ENCODE peak calls at places on chromosomes 12 and 14, in four cellular contexts. E is PC-9, S is A673, D is H1. G is an unnamed sample.

GRCh38 chr12:124030510-124030909 is 57.5 kb downstream of the ZNF664 start:
- DNase-seq in E (no peak), S (peak; percentile 27), D (no peak), G (no peak)

GRCh38 chr12:1843641-1844005 is 23.3 kb downstream of the LRTM2 start:
- DNase-seq in E (no peak), S (peak; percentile 64), D (no peak), G (no peak)

GRCh38 chr14:58873228-58873953 is 235.6 kb downstream of the DACT1 start:
- DNase-seq in E (no peak), S (no peak), D (no peak), G (no peak)

GRCh38 chr12:117854339-117855012 is 114.3 kb downstream of the KSR2 start:
- DNase-seq in E (peak; percentile 60), S (peak; percentile 76), D (peak; percentile 91), G (peak; percentile 63)

GRCh38 chr12:31874961-31875608 is 84.1 kb upstream of the RESF1 start:
- DNase-seq in E (peak; percentile 13), S (peak; percentile 92), D (no peak), G (peak; percentile 78)

GRCh38 chr14:75242546-75243273 is 35.9 kb upstream of the FOS start:
- DNase-seq in E (no peak), S (peak; percentile 99), D (no peak), G (peak; percentile 29)

GRCh38 chr12:24937553-24938244 is 11.2 kb downstream of the BCAT1 start:
- DNase-seq in E (no peak), S (no peak), D (no peak), G (no peak)

GRCh38 chr14:64682173-64682710 is 22.0 kb upstream of the PLEKHG3 start:
- DNase-seq in E (no peak), S (no peak), D (peak; percentile 57), G (no peak)

GRCh38 chr12:77816196-77816595 is 14.5 kb upstream of the NAV3 start:
- DNase-seq in E (no peak), S (no peak), D (no peak), G (no peak)

GRCh38 chr12:77842430-77842829 is 11.7 kb downstream of the NAV3 start:
- DNase-seq in E (peak; percentile 14), S (no peak), D (no peak), G (no peak)

GRCh38 chr14:76917158-76917596 is 91.0 kb downstream of the LRRC74A start:
- DNase-seq in E (peak; percentile 69), S (peak; percentile 82), D (peak; percentile 83), G (peak; percentile 27)

GRCh38 chr12:110639336-110640178 is 25.6 kb downstream of the TCTN1 start:
- DNase-seq in E (no peak), S (peak; percentile 31), D (no peak), G (no peak)

GRCh38 chr14:91246051-91246852 is 1.7 kb upstream of the GPR68 start:
- DNase-seq in E (no peak), S (peak; percentile 44), D (no peak), G (peak; percentile 76)

DNA sequence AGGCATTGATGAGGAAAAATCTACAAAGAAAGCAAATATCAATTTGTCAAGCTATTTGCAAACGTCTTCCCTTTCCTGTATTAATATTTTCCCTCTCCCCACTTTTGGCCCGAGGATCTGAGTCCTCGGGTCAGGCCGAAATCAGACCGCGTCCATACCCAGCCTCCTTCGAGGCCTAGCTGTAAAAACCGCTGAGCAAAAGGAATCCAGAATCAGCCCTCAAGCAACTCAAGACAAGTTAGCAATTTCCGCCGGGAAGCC is 352 bp upstream of the MAPK1IP1L start:
- DNase-seq in E (no peak), S (no peak), D (no peak), G (no peak)
- H3K27ac ChIP-seq in E (peak overlapping the region; percentile 88), S (peak overlapping the region; percentile 100), D (peak overlapping the region; percentile 46), G (peak overlapping the region; percentile 83)

DNA sequence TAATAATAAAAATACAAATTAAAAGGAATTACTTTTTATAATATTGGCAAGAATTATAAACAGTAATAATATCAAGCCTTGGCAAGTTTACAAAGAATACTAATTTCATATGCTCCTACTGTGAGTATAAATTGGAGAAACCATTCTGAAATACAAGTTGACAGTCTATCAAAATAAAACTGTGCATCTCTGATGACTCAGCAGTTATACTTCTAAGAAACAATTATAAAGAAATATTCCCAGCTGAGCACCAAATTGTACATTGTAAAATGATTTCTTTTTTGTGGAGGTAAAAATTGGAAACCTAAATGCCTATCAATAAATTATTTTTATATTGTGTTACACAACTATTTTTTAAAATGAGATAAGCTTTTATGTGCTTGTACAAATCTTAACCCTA is 35.5 kb upstream of the KCNC2 start:
- DNase-seq in E (no peak), S (no peak), D (no peak), G (no peak)
- H3K4me3 ChIP-seq in E (no peak overlapping the region), S (no peak overlapping the region), D (no peak overlapping the region), G (no peak overlapping the region)

GRCh38 chr12:114691810-114692557 is 8.0 kb upstream of the TBX3 start:
- DNase-seq in E (no peak), S (no peak), D (peak; percentile 69), G (no peak)

GRCh38 chr12:114688256-114688845 is 4.4 kb upstream of the TBX3 start:
- DNase-seq in E (no peak), S (no peak), D (no peak), G (no peak)

GRCh38 chr12:114689075-114689994 is 5.4 kb upstream of the TBX3 start:
- DNase-seq in E (no peak), S (no peak), D (no peak), G (no peak)

GRCh38 chr12:114691196-114691595 is 7.2 kb upstream of the TBX3 start:
- DNase-seq in E (no peak), S (no peak), D (no peak), G (no peak)

GRCh38 chr12:114690267-114691135 is 6.5 kb upstream of the TBX3 start:
- DNase-seq in E (no peak), S (no peak), D (no peak), G (no peak)
- TF ChIP-seq EZH2 in E (no peak), S (no peak), D (peak; percentile 61), G (no peak)

GRCh38 chr12:119666900-119667576 is 895 bp upstream of the PRKAB1 start:
- DNase-seq in E (no peak), S (no peak), D (no peak), G (no peak)
- H3K27ac ChIP-seq in E (no peak overlapping the region), S (no peak overlapping the region), D (no peak overlapping the region), G (peak overlapping the region; percentile 95)

GRCh38 chr14:38255408-38255672 is 553 bp downstream of the CLEC14A start:
- DNase-seq in E (no peak), S (no peak), D (peak; percentile 73), G (no peak)

GRCh38 chr14:38255673-38256357 is at the start of gene CLEC14A:
- DNase-seq in E (no peak), S (no peak), D (peak; percentile 77), G (no peak)

GRCh38 chr14:38257500-38257899 is 1.6 kb upstream of the CLEC14A start:
- DNase-seq in E (no peak), S (no peak), D (no peak), G (no peak)

GRCh38 chr14:38254565-38255407 is 1.1 kb downstream of the CLEC14A start:
- DNase-seq in E (no peak), S (no peak), D (peak; percentile 73), G (no peak)

DNA sequence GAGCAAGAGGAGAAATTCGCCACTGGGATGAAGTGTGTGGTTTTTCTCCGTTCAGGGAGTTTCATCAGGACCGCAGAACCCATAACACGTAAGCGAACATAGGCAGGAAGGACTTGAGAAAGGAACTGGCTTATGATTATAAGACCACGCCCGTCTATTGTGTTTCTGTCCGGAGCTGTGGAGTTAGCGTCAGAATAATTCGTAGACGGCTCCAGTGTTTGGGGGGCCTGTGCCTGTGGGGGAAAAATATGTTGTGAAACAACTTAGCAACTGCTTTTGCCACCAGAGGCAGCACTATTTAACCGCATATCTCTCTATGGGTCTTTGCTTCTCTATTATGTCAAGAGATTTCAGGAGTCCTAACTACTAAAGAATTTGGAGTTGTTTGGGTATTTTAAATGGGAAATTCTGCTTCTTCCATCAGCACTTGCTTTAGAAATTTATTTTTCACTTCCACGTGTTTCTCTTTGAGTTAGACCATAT is 506 bp upstream of the CLEC14A start:
- DNase-seq in E (no peak), S (no peak), D (no peak), G (no peak)
- H3K4me3 ChIP-seq in E (no peak overlapping the region), S (no peak overlapping the region), D (peak overlapping the region; percentile 59), G (no peak overlapping the region)

DNA sequence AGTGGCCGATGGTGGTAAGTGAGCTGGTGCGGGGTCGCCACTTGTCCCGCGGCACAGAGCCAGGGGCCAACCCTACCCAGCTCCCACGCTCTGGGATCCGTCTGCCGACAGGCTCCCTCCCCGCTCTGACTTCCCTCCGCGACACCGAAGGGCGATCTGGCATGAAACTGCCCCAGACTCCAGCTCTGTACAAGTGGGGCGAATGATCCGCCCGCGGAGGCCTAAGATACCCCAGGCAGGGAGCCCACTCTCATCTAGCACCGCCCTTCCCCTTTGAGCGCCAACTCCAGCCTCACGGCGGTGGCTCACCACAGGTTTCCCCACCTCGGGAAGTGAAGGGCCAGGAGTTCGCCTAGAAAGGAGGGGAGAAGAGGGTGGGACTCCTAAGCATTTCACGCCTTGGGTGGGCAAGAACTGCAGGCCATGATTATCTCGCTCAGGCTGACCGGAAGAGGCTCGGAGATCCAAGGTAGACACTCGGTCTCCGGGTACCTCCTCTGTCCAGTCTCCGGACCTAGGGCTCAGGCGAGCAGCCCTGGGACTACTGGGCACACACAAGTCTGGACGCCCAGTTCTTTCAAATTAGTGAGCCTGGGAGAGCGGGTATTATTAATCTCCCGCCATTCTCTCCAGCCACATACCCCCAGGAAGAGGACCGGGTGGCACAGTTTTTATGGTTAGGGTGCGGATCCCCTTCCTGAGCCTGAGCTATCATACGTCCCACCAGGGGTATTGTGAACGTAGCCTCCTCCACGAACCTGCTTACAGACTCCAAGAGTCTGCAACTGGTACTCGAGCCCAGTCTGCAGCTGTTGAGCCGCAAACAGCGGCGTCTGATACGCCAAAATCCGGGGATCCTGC is 849 bp downstream of the WNT1 start:
- DNase-seq in E (no peak), S (no peak), D (no peak), G (no peak)
- TF ChIP-seq EZH2 in E (peak; percentile 11), S (peak; percentile 62), D (peak; percentile 91), G (no peak)